ENCODE peak calls at places on chromosomes 13 and 19, in nine cellular contexts. Z is activated CD4-positive, alpha-beta T cell treated with anti-CD3 and anti-CD28 coated beads for 48 hours; T is activated naive CD4-positive, alpha-beta T cell treated with anti-CD3 and anti-CD28 coated beads, Interleukin-2, amount 50 U/mL, for 72 hours; X is CD8-positive, alpha-beta memory T cell; A is dorsolateral prefrontal cortex; B is stimulated activated CD8-positive, alpha-beta memory T cell treated with anti-CD3 and anti-CD28 coated beads, Interleukin-2, amount 100 ng/mL, for 48 hours; R is HT1080; C is LNCaP clone FGC; N is GM20000. Y is an unnamed sample.

GRCh38 chr13:64993514-64994164 is 2236.5 kb downstream of the PCDH9 start:
- DNase-seq in Z (no peak), N (no peak), X (no peak), T (no peak), A (no peak), B (no peak), R (no peak), C (no peak), Y (no peak)

GRCh38 chr13:95050800-95051620 is 250.2 kb downstream of the ABCC4 start:
- DNase-seq in Z (peak), T (no peak), X (no peak), R (no peak), A (no peak), N (peak), C (no peak), B (peak), Y (no peak)

GRCh38 chr19:34096020-34096915 is 76.0 kb upstream of the LSM14A start:
- DNase-seq in Z (no peak), B (no peak), T (no peak), R (peak), C (peak), N (peak), X (no peak), A (no peak), Y (peak)

GRCh38 chr19:42965204-42965603 is 28.2 kb upstream of the PSG7 start:
- DNase-seq in N (no peak), C (no peak), Z (no peak), R (peak), B (no peak), T (no peak), X (no peak), A (no peak), Y (no peak)

GRCh38 chr13:84677836-84678235 is 795.6 kb upstream of the SLITRK1 start:
- DNase-seq in N (no peak), A (no peak), R (no peak), C (no peak), T (no peak), Z (no peak), B (no peak), X (no peak), Y (no peak)

GRCh38 chr13:60230593-60230992 is 66.9 kb upstream of the DIAPH3 start:
- DNase-seq in A (no peak), B (no peak), T (no peak), N (no peak), X (no peak), Z (no peak), R (no peak), C (no peak), Y (no peak)

GRCh38 chr19:531753-532571 is at the start of gene CDC34:
- DNase-seq in B (no peak), R (no peak), A (no peak), T (no peak), N (peak), Z (no peak), C (no peak), X (no peak), Y (no peak)

GRCh38 chr19:51131780-51132680 is 7.3 kb downstream of the SIGLEC9 start:
- DNase-seq in A (no peak), R (peak), B (no peak), N (peak), C (no peak), T (no peak), X (peak), Z (peak), Y (peak)